ENCODE peak calls at places on chromosomes 7 and 10, in six cellular contexts. T, J, V, F, N and Q are unnamed samples. For H3K4me1, the result is how much of the 10 kb centered on the place peaks cover.

GRCh38 chr7:7550663-7551062 is 15.0 kb upstream of the COL28A1 start:
- DNase-seq in T (no peak), J (no peak), V (no peak), F (no peak), N (no peak), Q (no peak)

GRCh38 chr7:7673240-7673550 is 32.6 kb downstream of the UMAD1 start:
- DNase-seq in T (no peak), J (no peak), V (no peak), F (no peak), N (no peak), Q (no peak)

GRCh38 chr7:51629206-51629605 is 312.6 kb upstream of the COBL start:
- DNase-seq in T (no peak), J (no peak), V (no peak), F (no peak), N (no peak), Q (no peak)

GRCh38 chr10:78194539-78195402 is 161.1 kb downstream of the RPS24 start:
- DNase-seq in T (no peak), J (no peak), V (no peak), F (peak), N (no peak), Q (no peak)

GRCh38 chr7:71633571-71634008 is 501.6 kb downstream of the GALNT17 start:
- DNase-seq in T (no peak), J (peak), V (peak), F (peak), N (no peak), Q (no peak)

GRCh38 chr7:116185450-116185849 is 24.9 kb upstream of the TES start:
- DNase-seq in T (no peak), J (no peak), V (no peak), F (no peak), N (no peak), Q (no peak)

GRCh38 chr7:77269360-77270075 is 69.9 kb upstream of the FGL2 start:
- DNase-seq in T (no peak), J (no peak), V (no peak), F (peak), N (peak), Q (peak)

GRCh38 chr10:76202777-76203176 is 771.4 kb downstream of the LRMDA start:
- DNase-seq in T (no peak), J (no peak), V (no peak), F (peak), N (no peak), Q (no peak)

GRCh38 chr10:16814081-16814480 is 3.1 kb downstream of the RSU1 start:
- DNase-seq in T (no peak), J (no peak), V (no peak), F (no peak), N (no peak), Q (no peak)

GRCh38 chr10:16816142-16816541 is 1.1 kb downstream of the RSU1 start:
- DNase-seq in T (no peak), J (no peak), V (no peak), F (no peak), N (no peak), Q (no peak)

GRCh38 chr10:16811765-16812164 is 5.5 kb downstream of the RSU1 start:
- DNase-seq in T (no peak), J (no peak), V (no peak), F (no peak), N (no peak), Q (no peak)

GRCh38 chr10:16809074-16809718 is 8.0 kb downstream of the RSU1 start:
- DNase-seq in T (peak), J (no peak), V (no peak), F (peak), N (no peak), Q (peak)

GRCh38 chr10:16811292-16811691 is 5.9 kb downstream of the RSU1 start:
- DNase-seq in T (no peak), J (no peak), V (no peak), F (no peak), N (no peak), Q (no peak)
- H3K4me1 ChIP-seq in T (under half), J (under half), V (under half), F (under half), N (under half), Q (under half)

GRCh38 chr10:71750124-71750841 is 23.0 kb downstream of the VSIR start:
- DNase-seq in T (no peak), J (no peak), V (no peak), F (no peak), N (no peak), Q (peak)
- H3K4me1 ChIP-seq in T (half or more), J (under half), V (under half), F (under half), N (half or more), Q (half or more)

DNA sequence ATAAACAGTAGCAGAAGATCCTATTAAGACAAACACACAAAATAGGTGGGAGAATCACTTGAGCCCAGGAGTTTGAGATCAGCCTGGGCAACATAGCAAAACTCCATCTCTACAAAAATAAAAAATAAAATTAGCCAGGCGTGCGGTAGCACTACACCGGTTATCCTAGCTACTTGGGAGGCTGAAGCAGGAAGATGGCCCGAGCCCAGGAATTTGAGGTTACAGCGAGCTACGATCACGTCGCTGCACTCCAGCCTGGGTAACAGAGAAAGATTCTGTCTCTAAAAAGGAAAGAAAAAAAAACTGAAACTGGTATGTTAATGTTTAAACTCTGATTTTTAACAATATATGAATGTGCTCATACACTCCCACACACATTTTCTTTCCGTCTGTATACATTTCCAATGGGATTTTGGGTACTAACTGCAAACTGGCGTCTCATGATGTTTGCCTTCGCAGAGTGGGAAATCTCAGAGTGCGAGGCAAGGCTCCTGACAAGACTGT is 140.6 kb upstream of the KMT2E start:
- DNase-seq in T (no peak), J (no peak), V (no peak), F (no peak), N (no peak), Q (no peak)
- H3K4me1 ChIP-seq in T (under half), J (under half), V (under half), F (under half), N (under half), Q (under half)

GRCh38 chr10:62077330-62078015 is 176.0 kb downstream of the ARID5B start:
- DNase-seq in T (no peak), J (no peak), V (no peak), F (no peak), N (no peak), Q (no peak)
- H3K4me1 ChIP-seq in T (under half), J (under half), V (under half), F (under half), N (half or more), Q (under half)

DNA sequence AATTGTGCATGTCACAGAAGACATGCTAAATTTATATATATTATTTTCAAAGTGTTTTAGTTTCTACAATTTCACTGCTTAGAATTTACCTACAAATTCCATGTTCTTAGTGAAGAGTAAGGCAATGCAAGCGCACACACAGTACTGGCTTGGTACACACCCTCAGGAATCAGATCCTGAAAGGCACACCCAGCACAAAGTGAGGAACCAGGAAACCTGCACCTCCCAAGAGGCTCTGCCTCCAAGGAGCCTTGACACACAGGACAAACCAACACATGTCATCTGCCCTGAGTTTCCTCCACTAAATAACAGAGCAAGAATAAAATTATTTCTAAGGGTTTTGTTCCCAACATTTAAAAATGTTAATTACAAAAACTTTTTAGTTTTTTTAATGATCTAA is 156.2 kb downstream of the PARD3 start:
- DNase-seq in T (no peak), J (no peak), V (no peak), F (no peak), N (no peak), Q (no peak)
- H3K4me1 ChIP-seq in T (under half), J (under half), V (under half), F (under half), N (under half), Q (under half)

DNA sequence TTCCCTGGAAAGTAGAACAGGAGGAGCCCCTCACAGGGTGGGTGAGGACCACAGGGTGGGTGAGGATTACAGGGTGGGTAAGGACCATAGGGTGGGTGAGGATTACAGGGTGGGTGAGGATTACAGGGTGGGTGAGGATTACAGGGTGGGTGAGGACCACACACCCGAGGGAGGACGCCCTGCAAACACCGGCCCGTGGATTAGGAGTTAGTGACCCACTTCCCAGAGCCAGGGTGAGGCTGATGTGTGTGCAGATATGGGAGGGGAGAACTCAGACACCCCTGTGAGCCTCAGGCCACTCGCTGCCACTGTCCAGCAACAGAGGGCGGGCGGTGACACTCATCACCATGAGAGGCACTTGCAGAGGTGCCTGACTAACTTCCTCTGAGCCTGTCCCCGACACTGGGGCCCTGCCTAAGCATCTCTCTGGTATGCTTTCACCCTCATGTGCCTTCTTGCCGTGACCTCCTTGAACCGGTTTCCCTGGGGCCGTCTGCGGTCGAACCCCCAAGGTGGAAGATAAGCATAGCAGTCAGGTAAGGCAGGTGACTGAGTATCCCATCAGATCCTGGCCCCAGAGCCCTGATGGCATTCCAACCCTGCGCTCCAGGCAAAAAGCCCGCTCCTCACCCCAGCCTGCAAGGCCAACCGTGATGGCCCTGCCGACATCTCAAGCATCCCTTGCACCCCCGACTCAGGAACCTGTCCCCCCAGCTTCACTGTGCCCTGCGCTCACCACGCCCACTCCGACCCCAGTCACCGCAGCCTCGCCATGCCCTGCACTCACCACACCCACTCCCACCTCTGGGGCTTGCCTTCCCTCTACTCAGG is 74.1 kb downstream of the FAM53B start:
- DNase-seq in T (no peak), J (no peak), V (no peak), F (no peak), N (peak), Q (no peak)
- H3K4me1 ChIP-seq in T (half or more), J (under half), V (under half), F (under half), N (half or more), Q (half or more)

DNA sequence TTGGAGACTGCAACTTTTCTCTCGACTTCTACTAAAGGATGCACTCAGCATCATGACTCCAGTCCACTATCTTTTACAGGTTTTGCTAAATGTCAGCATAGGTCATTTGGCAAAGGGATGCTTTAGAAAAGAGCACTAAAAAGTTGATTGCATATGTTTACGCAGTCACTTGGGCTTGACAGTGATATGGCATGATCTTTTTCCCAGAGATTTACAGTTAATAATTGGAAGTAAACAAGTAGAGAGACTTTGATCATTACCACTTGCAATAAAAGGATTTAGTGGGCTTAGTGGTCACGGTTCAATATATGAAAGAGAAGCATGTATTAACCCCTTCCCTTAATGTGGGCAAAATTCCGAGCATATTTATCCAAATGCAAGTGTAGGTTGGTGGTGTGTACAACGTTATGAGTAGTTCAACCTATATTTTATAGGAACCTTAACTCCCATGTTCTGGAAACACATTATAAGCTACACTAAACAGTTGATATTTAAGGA is 1.8 kb downstream of the BMI1 start:
- DNase-seq in T (no peak), J (no peak), V (no peak), F (no peak), N (no peak), Q (no peak)
- H3K4me1 ChIP-seq in T (under half), J (under half), V (under half), F (under half), N (half or more), Q (under half)

GRCh38 chr7:100641463-100641859 is at the start of gene TFR2:
- DNase-seq in T (no peak), J (no peak), V (no peak), F (no peak), N (no peak), Q (no peak)

GRCh38 chr7:100640438-100641410 is 628 bp downstream of the TFR2 start:
- DNase-seq in T (no peak), J (no peak), V (no peak), F (no peak), N (no peak), Q (no peak)

GRCh38 chr7:100642534-100642907 is 1.2 kb upstream of the TFR2 start:
- DNase-seq in T (no peak), J (no peak), V (no peak), F (no peak), N (no peak), Q (no peak)

GRCh38 chr7:100639995-100640394 is 1.4 kb downstream of the TFR2 start:
- DNase-seq in T (no peak), J (no peak), V (no peak), F (no peak), N (no peak), Q (no peak)

DNA sequence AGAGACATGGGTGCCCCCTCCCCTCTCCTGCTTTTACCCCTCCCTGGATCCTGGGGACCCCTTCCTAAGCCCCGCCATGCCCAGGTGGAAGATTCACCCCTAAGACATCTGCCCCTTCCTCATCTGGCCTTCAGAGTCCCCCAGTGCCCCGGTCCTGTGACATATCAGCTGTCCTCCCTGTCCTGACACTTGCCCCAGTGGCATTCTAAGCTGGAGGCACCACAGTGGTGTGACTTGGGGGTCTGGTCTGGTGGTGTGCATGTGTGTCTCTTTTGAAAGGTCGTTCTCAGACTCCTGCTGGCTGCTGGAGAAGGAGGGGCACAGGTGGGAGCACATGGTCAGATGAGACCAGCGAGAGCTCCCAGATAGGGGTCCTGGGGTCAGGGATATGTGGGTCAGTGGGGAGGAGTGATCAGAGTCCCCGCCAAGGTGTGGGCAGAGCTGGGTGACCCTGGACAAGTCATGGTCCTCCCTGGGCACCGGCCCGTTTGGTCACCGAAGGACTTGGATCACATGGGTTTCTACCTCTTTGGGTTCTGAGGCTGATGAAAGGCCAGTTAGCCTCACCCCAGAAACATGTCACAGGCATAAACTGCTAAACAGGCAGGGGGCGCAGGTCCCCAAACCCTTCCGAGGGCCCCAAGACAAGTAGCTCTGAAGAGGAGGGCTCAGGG is 645 bp upstream of the TFR2 start:
- DNase-seq in T (no peak), J (no peak), V (no peak), F (no peak), N (no peak), Q (no peak)
- H3K4me1 ChIP-seq in T (under half), J (under half), V (under half), F (under half), N (under half), Q (under half)

GRCh38 chr10:113959383-113959760 is 84.3 kb upstream of the ADRB1 start:
- DNase-seq in T (no peak), J (no peak), V (no peak), F (no peak), N (no peak), Q (no peak)
- H3K4me1 ChIP-seq in T (under half), J (under half), V (under half), F (under half), N (under half), Q (under half)

DNA sequence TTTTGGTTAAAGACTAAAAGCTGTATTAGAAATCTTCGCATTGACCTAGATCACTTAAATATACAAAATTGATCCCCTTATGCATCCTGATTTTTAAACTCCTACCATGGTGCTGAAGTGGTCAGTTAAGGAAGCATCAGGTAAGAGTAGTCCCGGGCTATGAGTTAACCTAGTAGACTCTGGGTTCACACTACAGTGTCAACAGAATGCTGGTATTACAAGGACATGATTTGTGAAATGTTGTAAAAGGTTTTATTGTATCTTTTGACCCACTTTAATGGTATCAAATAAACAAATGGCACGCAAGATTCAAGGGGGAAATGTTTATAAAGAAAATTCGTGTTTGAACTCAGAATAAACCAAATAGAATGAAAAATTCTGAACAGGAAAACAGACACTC is 36.8 kb downstream of the RTKN2 start:
- DNase-seq in T (no peak), J (no peak), V (no peak), F (no peak), N (no peak), Q (no peak)
- H3K4me1 ChIP-seq in T (under half), J (under half), V (under half), F (under half), N (under half), Q (under half)